ENCODE peak calls at places on chromosomes 2 and 18, in four cellular contexts. V is GM23248, K is HCT116, C is pancreas. U is an unnamed sample. For H3K4me1, the result is how much of the 10 kb centered on the place peaks cover.

GRCh38 chr2:212940816-212941215 is 210.6 kb downstream of the IKZF2 start:
- DNase-seq in K (peak), C (peak), V (peak), U (no peak)

GRCh38 chr2:133829686-133830085 is 261.4 kb upstream of the NCKAP5 start:
- DNase-seq in V (no peak), C (no peak), K (no peak), U (no peak)

GRCh38 chr2:239517686-239518085 is 116.9 kb upstream of the HDAC4 start:
- DNase-seq in V (no peak), K (no peak), C (no peak), U (no peak)

GRCh38 chr2:20242727-20243377 is 17.9 kb upstream of the SDC1 start:
- DNase-seq in V (no peak), C (no peak), K (no peak), U (no peak)

GRCh38 chr2:29455202-29455885 is 340.1 kb downstream of the CLIP4 start:
- DNase-seq in C (no peak), K (no peak), V (peak), U (no peak)

GRCh38 chr2:235031686-235032373 is 80.0 kb downstream of the SH3BP4 start:
- DNase-seq in V (no peak), C (no peak), K (no peak), U (no peak)

GRCh38 chr2:23256643-23257042 is 128.3 kb upstream of the KLHL29 start:
- DNase-seq in K (no peak), C (no peak), V (no peak), U (no peak)

GRCh38 chr2:235726554-235726953 is 232.7 kb downstream of the AGAP1 start:
- DNase-seq in V (no peak), K (no peak), C (no peak), U (no peak)

GRCh38 chr2:38509322-38509946 is 93.3 kb downstream of the HNRNPLL start:
- DNase-seq in K (no peak), V (peak), C (no peak), U (no peak)

GRCh38 chr2:217711236-217711635 is 291.6 kb downstream of the TNS1 start:
- DNase-seq in V (peak), C (no peak), K (no peak), U (no peak)

GRCh38 chr2:112728029-112728362 is 7.2 kb downstream of the NT5DC4 start:
- DNase-seq in K (no peak), V (no peak), C (no peak), U (no peak)

GRCh38 chr2:20135631-20136050 is 84.2 kb upstream of the LAPTM4A start:
- DNase-seq in V (peak), K (peak), C (peak), U (no peak)

GRCh38 chr2:158776236-158776635 is 18.9 kb upstream of the DAPL1 start:
- DNase-seq in C (no peak), V (no peak), K (no peak), U (no peak)

GRCh38 chr2:3692375-3692774 is 11.0 kb upstream of the DCDC2C start:
- DNase-seq in C (no peak), V (peak), K (peak), U (no peak)

GRCh38 chr18:45589559-45590041 is 25.7 kb upstream of the SLC14A2 start:
- DNase-seq in K (no peak), V (peak), C (no peak), U (no peak)

GRCh38 chr2:231710751-231711676 is 2.7 kb downstream of the PTMA start:
- DNase-seq in C (no peak), V (peak), K (no peak), U (no peak)

GRCh38 chr2:113184531-113185230 is 10.9 kb downstream of the PSD4 start:
- DNase-seq in K (no peak), C (no peak), V (no peak), U (no peak)

GRCh38 chr2:24121469-24121868 is 1.7 kb downstream of the PFN4 start:
- DNase-seq in V (no peak), K (no peak), C (no peak), U (no peak)

GRCh38 chr2:232761301-232761907 is 15.0 kb downstream of the KCNJ13 start:
- DNase-seq in V (peak), K (peak), C (no peak), U (peak)

GRCh38 chr18:24488824-24489493 is 28.5 kb downstream of the HRH4 start:
- DNase-seq in K (peak), V (peak), C (no peak), U (no peak)

GRCh38 chr18:46536215-46536874 is 120.7 kb downstream of the LOXHD1 start:
- DNase-seq in C (no peak), V (peak), K (peak), U (no peak)

GRCh38 chr2:179619947-179620467 is 241.4 kb downstream of the ZNF385B start:
- DNase-seq in V (no peak), K (no peak), C (no peak), U (no peak)

GRCh38 chr2:182173944-182174622 is 188.4 kb downstream of the PPP1R1C start:
- DNase-seq in C (no peak), K (no peak), V (no peak), U (no peak)

GRCh38 chr2:102615620-102616436 is 3.5 kb upstream of the SLC9A2 start:
- DNase-seq in V (peak), C (peak), K (peak), U (no peak)

GRCh38 chr2:203706403-203706802 is at the start of gene CD28:
- DNase-seq in K (no peak), C (no peak), V (no peak), U (peak)

GRCh38 chr2:187918996-187919821 is 365.0 kb upstream of the TFPI start:
- DNase-seq in K (no peak), C (no peak), V (no peak), U (no peak)

GRCh38 chr2:159362816-159363251 is 76.3 kb upstream of the WDSUB1 start:
- DNase-seq in K (no peak), V (peak), C (no peak), U (no peak)

GRCh38 chr18:37341473-37342086 is 224.0 kb downstream of the CELF4 start:
- DNase-seq in K (no peak), C (no peak), V (peak), U (no peak)

GRCh38 chr2:131408176-131408575 is 44.2 kb upstream of the RAB6D start:
- DNase-seq in V (no peak), K (no peak), C (no peak), U (no peak)

GRCh38 chr2:126212735-126213134 is 443.2 kb upstream of the GYPC start:
- DNase-seq in C (no peak), V (no peak), K (no peak), U (no peak)

GRCh38 chr2:30410217-30410616 is 36.8 kb upstream of the LCLAT1 start:
- DNase-seq in C (no peak), V (peak), K (no peak), U (no peak)

GRCh38 chr2:183215917-183216316 is 91.7 kb downstream of the NUP35 start:
- DNase-seq in V (no peak), C (no peak), K (no peak), U (no peak)
- H3K4me1 ChIP-seq in V (under half), C (under half), K (under half), U (under half)

GRCh38 chr2:105385703-105386540 is 12.9 kb downstream of the FHL2 start:
- DNase-seq in C (no peak), V (no peak), K (no peak), U (no peak)
- H3K4me1 ChIP-seq in C (under half), V (half or more), K (under half), U (under half)

GRCh38 chr2:101255501-101255900 is 2.8 kb downstream of the CNOT11 start:
- DNase-seq in C (no peak), K (no peak), V (peak), U (no peak)

GRCh38 chr2:101262142-101262541 is 9.5 kb downstream of the CNOT11 start:
- DNase-seq in V (no peak), C (no peak), K (no peak), U (no peak)

GRCh38 chr2:101263377-101263800 is 10.7 kb downstream of the CNOT11 start:
- DNase-seq in C (no peak), V (no peak), K (no peak), U (no peak)

GRCh38 chr2:101256316-101256715 is 3.6 kb downstream of the CNOT11 start:
- DNase-seq in K (no peak), V (no peak), C (no peak), U (no peak)

DNA sequence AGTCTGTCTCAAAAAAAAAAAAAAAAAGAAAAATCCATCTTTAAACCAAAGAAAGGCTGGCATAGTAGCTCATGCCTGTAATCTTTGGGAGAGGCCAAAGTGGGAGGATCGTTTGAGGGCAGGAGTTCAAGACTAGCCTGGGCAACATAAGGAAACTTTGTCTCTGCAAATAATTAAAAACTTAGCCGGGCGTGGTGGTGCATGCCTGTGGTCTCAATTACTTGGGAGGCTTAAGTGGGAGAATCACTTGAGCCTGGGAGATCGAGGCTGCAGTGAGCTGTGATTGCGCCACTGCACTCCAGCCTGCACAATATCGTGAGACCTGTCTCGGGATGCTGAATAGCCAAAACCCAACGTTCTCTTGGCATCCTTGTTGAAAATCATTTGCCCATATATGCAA is 6.1 kb downstream of the CNOT11 start:
- DNase-seq in K (no peak), C (no peak), V (no peak), U (no peak)
- H3K4me1 ChIP-seq in K (under half), C (under half), V (under half), U (under half)

GRCh38 chr2:42053482-42053790 is 5.6 kb downstream of the PKDCC start:
- DNase-seq in C (no peak), V (no peak), K (no peak), U (no peak)

GRCh38 chr2:42049411-42050349 is 1.9 kb downstream of the PKDCC start:
- DNase-seq in V (peak), K (no peak), C (peak), U (no peak)

GRCh38 chr2:42050350-42051167 is 2.7 kb downstream of the PKDCC start:
- DNase-seq in K (no peak), V (peak), C (no peak), U (no peak)

GRCh38 chr2:42052702-42053481 is 5.1 kb downstream of the PKDCC start:
- DNase-seq in C (no peak), V (no peak), K (no peak), U (no peak)

DNA sequence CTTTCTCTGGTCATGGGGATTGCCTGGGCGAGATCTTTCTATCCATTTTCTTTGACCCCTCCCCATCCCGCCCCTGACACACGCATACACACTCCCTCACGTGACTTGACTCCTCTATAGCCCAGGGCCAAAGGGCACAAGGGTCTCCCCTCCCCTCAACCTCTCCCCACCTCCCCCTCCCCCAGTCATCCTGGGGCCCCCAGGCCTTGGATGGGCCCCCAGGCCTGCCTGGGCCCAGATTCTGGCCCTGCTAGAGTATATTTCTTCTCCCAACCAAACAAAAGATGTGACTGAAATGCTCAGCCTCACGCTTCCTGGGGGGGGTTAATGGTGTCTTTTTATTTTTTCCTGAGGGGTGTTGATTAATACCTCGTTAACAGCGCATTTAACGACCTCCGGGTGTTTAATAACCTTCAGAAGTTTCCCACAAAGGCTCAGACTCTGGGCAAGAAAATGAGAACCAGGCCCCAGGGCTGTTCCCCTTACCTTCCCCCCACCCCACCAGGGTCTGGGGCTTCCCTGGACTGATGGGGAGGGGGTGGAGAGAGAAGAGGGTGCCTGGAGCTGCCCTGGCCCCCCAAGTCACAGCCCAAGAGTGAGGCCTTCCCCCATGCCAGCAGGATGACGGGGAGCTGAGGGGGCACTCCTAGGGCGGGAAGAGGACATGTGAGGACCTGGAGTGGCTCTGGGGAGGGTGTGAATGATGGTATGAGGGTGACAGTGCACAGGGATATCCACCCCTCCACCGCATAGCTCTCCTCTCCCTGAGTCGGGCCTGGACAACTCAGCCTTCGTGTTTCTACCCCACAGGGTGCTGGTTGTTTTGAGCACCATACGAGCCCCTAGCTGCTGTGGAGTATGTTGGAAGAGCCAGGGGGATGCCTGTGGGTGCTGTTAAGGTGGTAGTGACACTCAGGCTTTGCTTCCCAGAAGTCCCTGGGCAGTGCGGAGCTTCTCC is 3.6 kb downstream of the PKDCC start:
- DNase-seq in K (no peak), V (no peak), C (no peak), U (no peak)
- H3K4me1 ChIP-seq in K (under half), V (under half), C (under half), U (under half)

GRCh38 chr2:8298783-8299182 is 383.1 kb upstream of the ID2 start:
- DNase-seq in C (no peak), K (no peak), V (no peak), U (no peak)
- H3K4me1 ChIP-seq in C (under half), K (under half), V (under half), U (under half)

GRCh38 chr2:136130511-136130910 is 12.6 kb upstream of the CXCR4 start:
- DNase-seq in K (no peak), C (no peak), V (no peak), U (no peak)

GRCh38 chr2:136127356-136127755 is 9.4 kb upstream of the CXCR4 start:
- DNase-seq in K (no peak), V (no peak), C (no peak), U (no peak)

GRCh38 chr2:136130045-136130444 is 12.1 kb upstream of the CXCR4 start:
- DNase-seq in K (no peak), C (no peak), V (no peak), U (no peak)

GRCh38 chr2:136129601-136130000 is 11.7 kb upstream of the CXCR4 start:
- DNase-seq in C (no peak), K (no peak), V (no peak), U (peak)

DNA sequence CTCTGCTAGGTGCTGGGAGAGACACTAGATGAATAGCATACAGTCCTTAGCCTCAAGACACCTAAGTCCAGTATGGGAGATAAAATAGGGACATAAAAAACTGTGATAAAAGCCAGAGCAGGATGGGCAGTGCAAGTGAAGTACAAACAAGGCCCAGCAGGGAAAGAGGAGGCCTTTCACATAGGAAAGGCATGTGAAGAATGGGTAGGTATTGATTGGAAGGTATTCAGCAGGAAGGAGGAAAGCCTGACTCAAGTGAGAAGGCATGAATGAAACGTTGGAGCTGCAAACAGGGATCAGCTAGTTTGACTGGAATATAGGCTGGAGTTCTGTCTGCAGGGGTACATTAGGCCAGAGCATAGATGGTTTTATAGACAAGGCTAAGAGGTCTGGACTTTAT is 11.0 kb upstream of the CXCR4 start:
- DNase-seq in K (no peak), C (no peak), V (no peak), U (no peak)
- H3K4me1 ChIP-seq in K (under half), C (under half), V (under half), U (half or more)

GRCh38 chr2:119222213-119222612 is 1.4 kb upstream of the STEAP3 start:
- DNase-seq in V (no peak), C (no peak), K (no peak), U (no peak)

GRCh38 chr2:119221609-119222008 is 2.0 kb upstream of the STEAP3 start:
- DNase-seq in V (no peak), C (no peak), K (no peak), U (no peak)

GRCh38 chr2:119222863-119223520 is 642 bp upstream of the STEAP3 start:
- DNase-seq in K (no peak), V (no peak), C (no peak), U (no peak)

GRCh38 chr2:119219873-119220272 is 3.8 kb upstream of the STEAP3 start:
- DNase-seq in K (no peak), C (no peak), V (no peak), U (no peak)

GRCh38 chr2:119220720-119221301 is 2.8 kb upstream of the STEAP3 start:
- DNase-seq in K (no peak), V (no peak), C (no peak), U (no peak)
- H3K4me1 ChIP-seq in K (under half), V (under half), C (under half), U (under half)

DNA sequence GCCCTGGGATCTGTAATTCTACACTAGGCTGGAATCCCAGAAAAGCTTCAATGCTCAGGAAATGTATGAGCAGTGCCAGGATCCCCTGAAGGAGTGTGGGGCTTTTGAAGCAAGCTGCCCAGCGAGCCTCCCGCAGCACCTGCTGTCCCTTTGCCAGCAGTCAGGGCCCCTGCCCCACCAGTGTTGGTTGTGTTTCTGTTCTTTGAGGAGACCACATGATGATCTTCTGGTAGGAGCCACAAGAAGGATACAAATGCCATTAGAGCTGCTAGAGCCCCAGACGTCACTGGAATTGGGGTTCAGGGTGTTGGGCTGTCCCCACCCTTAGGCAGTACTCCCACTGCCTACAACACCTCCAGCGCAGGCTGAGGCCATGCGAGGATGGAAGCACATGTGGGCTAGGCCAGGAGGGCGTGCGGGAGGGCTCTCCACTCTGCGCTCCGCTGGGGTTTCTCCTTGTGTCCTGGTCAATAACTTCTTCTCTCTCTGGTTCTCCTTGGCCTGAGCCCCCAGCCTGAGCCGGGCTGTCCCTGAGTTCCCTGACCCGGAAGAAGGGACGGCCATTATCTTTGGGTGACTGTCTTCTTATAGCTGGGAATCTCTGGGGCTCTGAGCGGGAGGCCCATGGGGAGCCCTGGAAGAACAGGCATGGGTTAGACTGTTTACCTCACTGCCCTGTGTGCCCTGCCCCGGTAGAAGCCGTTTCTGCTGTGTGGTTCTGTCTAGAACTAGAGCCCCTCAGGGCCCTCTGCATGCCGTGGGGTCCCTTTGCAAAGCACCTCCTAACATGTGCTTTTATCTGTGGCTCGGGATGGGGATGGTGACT is 73.9 kb downstream of the LRRFIP1 start:
- DNase-seq in C (no peak), K (no peak), V (no peak), U (no peak)
- H3K4me1 ChIP-seq in C (under half), K (under half), V (half or more), U (half or more)

GRCh38 chr18:39360072-39360471 is 1794.5 kb upstream of the CELF4 start:
- DNase-seq in K (no peak), V (no peak), C (no peak), U (no peak)
- H3K4me1 ChIP-seq in K (under half), V (under half), C (under half), U (under half)

DNA sequence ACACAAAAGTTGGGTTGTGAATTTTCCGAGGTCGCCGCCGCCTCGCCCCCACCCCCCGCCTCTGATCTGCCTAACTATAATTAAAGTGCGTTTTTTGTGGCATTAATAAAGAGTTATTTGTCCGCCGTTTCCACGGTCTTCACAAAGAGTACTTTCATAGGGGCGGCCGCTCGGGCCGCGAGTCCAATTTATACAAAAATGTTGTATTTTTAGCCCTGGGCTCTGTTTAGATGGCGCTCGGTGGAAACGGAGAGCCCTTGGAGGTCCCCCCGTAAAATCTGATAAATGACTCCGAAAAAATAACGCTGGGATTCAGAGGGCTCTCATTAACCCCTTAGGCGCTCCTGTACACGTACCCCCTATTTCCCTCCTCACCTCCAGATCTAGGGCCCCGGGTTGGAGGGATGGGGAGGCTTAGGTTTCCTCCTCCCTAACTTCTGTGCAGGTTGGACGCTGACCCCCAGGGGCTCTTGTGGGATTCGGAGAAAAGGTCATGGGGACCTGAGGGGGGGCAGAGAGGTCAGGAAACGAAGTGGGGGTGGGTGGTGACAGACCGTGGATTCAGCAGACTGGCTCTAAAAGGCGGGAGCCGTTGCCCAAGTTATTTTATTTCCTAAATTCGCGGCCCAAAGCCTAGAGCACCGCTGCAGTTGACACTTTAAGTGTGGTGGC is 1.9 kb downstream of the CYP26B1 start:
- DNase-seq in C (no peak), V (peak), K (no peak), U (no peak)
- H3K4me1 ChIP-seq in C (under half), V (under half), K (under half), U (under half)